ENCODE peak calls at places on chromosome 16, in six cellular contexts. S is AG09309; U is T-helper 1 cell; C is activated gamma-delta T cell treated with anti-CD3 and anti-CD28 coated beads, Interleukin-2, amount 50 U/mL, for 16 hours; K is thoracic aorta; D is CD4-positive, alpha-beta T cell. B is an unnamed sample.

GRCh38 chr16:1770328-1771071 is 843 bp downstream of the NME3 start:
- DNase-seq in S (no peak), U (peak; percentile 31), C (peak; percentile 44), K (no peak), D (peak; percentile 32), B (peak; percentile 50)

GRCh38 chr16:23357761-23358290 is 55.7 kb downstream of the SCNN1B start:
- DNase-seq in S (no peak), U (no peak), C (no peak), K (no peak), D (no peak), B (no peak)

GRCh38 chr16:79411805-79412204 is 188.7 kb downstream of the MAF start:
- DNase-seq in S (no peak), U (no peak), C (no peak), K (no peak), D (no peak), B (no peak)

GRCh38 chr16:89842471-89843408 is 14.5 kb downstream of the SPIRE2 start:
- DNase-seq in S (no peak), U (no peak), C (no peak), K (no peak), D (no peak), B (peak; percentile 88)

GRCh38 chr16:11372924-11373306 is 27.7 kb downstream of the RMI2 start:
- DNase-seq in S (no peak), U (no peak), C (no peak), K (no peak), D (no peak), B (no peak)

GRCh38 chr16:85416267-85417109 is 196.6 kb upstream of the GSE1 start:
- DNase-seq in S (no peak), U (peak; percentile 55), C (peak; percentile 58), K (no peak), D (peak; percentile 66), B (peak; percentile 43)

GRCh38 chr16:31480851-31481250 is 2.1 kb upstream of the SLC5A2 start:
- DNase-seq in S (no peak), U (no peak), C (no peak), K (no peak), D (no peak), B (peak; percentile 43)

GRCh38 chr16:67936124-67936875 is at the start of gene PSMB10:
- DNase-seq in S (peak; percentile 38), U (peak; percentile 10), C (no peak), K (no peak), D (peak; percentile 35), B (peak; percentile 86)

GRCh38 chr16:3004319-3004718 is 8.4 kb upstream of the CLDN9 start:
- DNase-seq in S (no peak), U (no peak), C (no peak), K (no peak), D (no peak), B (peak; percentile 8)

GRCh38 chr16:89111263-89111662 is 17.6 kb downstream of the ACSF3 start:
- DNase-seq in S (no peak), U (no peak), C (no peak), K (no peak), D (no peak), B (no peak)

GRCh38 chr16:47995354-47995753 is 160.4 kb downstream of the ABCC12 start:
- DNase-seq in S (no peak), U (no peak), C (no peak), K (no peak), D (no peak), B (no peak)

GRCh38 chr16:51982715-51983680 is 563.9 kb downstream of the TOX3 start:
- DNase-seq in S (peak; percentile 42), U (peak; percentile 0), C (no peak), K (no peak), D (no peak), B (peak; percentile 67)

GRCh38 chr16:62021295-62021694 is 14.9 kb downstream of the CDH8 start:
- DNase-seq in S (no peak), U (no peak), C (no peak), K (no peak), D (no peak), B (no peak)

GRCh38 chr16:57128787-57129389 is 36.5 kb downstream of the CPNE2 start:
- DNase-seq in S (no peak), U (no peak), C (peak; percentile 30), K (no peak), D (peak; percentile 61), B (no peak)

GRCh38 chr16:10770907-10771306 is 27.3 kb downstream of the NUBP1 start:
- DNase-seq in S (no peak), U (no peak), C (no peak), K (no peak), D (no peak), B (no peak)